ENCODE peak calls at places on chromosomes 12 and 14, in four cellular contexts. One of them, this sample, is unnamed.

GRCh38 chr14:37594238-37594915 is 672 bp downstream of the FOXA1 start:
- DNase-seq in tibial artery: no peak
- DNase-seq in GM12865: peak
- DNase-seq in osteoblast: peak
- DNase-seq in this sample: peak

GRCh38 chr14:60532442-60532841 is 23.5 kb downstream of the SIX6 start:
- DNase-seq in tibial artery: no peak
- DNase-seq in osteoblast: no peak
- DNase-seq in GM12865: no peak
- DNase-seq in this sample: no peak

GRCh38 chr12:69274861-69275260 is 35.5 kb downstream of the CPSF6 start:
- DNase-seq in osteoblast: peak
- DNase-seq in GM12865: no peak
- DNase-seq in tibial artery: no peak
- DNase-seq in this sample: no peak

GRCh38 chr14:21748869-21749303 is 75.3 kb upstream of the OR4E1 start:
- DNase-seq in osteoblast: no peak
- DNase-seq in tibial artery: no peak
- DNase-seq in GM12865: peak
- DNase-seq in this sample: peak

GRCh38 chr12:72074956-72075355 is 136.3 kb downstream of the TPH2 start:
- DNase-seq in GM12865: no peak
- DNase-seq in osteoblast: no peak
- DNase-seq in tibial artery: no peak
- DNase-seq in this sample: no peak

GRCh38 chr14:30078827-30079402 is 151.3 kb upstream of the PRKD1 start:
- DNase-seq in GM12865: no peak
- DNase-seq in tibial artery: no peak
- DNase-seq in osteoblast: no peak
- DNase-seq in this sample: no peak

GRCh38 chr12:113601656-113602263 is 130.1 kb upstream of the LHX5 start:
- DNase-seq in tibial artery: peak
- DNase-seq in osteoblast: no peak
- DNase-seq in GM12865: no peak
- DNase-seq in this sample: no peak

GRCh38 chr14:90318016-90318415 is 13.7 kb downstream of the NRDE2 start:
- DNase-seq in tibial artery: no peak
- DNase-seq in osteoblast: no peak
- DNase-seq in GM12865: no peak
- DNase-seq in this sample: no peak

GRCh38 chr12:130017571-130018449 is 114.0 kb upstream of the TMEM132D start:
- DNase-seq in tibial artery: no peak
- DNase-seq in GM12865: no peak
- DNase-seq in osteoblast: no peak
- DNase-seq in this sample: peak

GRCh38 chr14:42228611-42229010 is 621.9 kb downstream of the LRFN5 start:
- DNase-seq in GM12865: no peak
- DNase-seq in tibial artery: no peak
- DNase-seq in osteoblast: no peak
- DNase-seq in this sample: no peak

GRCh38 chr12:104106965-104107364 is 31.0 kb downstream of the NFYB start:
- DNase-seq in osteoblast: no peak
- DNase-seq in GM12865: no peak
- DNase-seq in tibial artery: no peak
- DNase-seq in this sample: no peak

GRCh38 chr14:34237677-34238076 is 224.4 kb downstream of the SPTSSA start:
- DNase-seq in tibial artery: no peak
- DNase-seq in GM12865: no peak
- DNase-seq in osteoblast: no peak
- DNase-seq in this sample: no peak

GRCh38 chr12:120468846-120469449 is 600 bp downstream of the SRSF9 start:
- DNase-seq in GM12865: no peak
- DNase-seq in tibial artery: peak
- DNase-seq in osteoblast: peak
- DNase-seq in this sample: peak

GRCh38 chr12:120468271-120468845 is 1.2 kb downstream of the SRSF9 start:
- DNase-seq in GM12865: peak
- DNase-seq in tibial artery: peak
- DNase-seq in osteoblast: peak
- DNase-seq in this sample: peak

GRCh38 chr12:120466560-120467315 is 2.8 kb downstream of the SRSF9 start:
- DNase-seq in GM12865: peak
- DNase-seq in tibial artery: no peak
- DNase-seq in osteoblast: no peak
- DNase-seq in this sample: peak

GRCh38 chr12:120469450-120470149 is at the start of gene SRSF9:
- DNase-seq in GM12865: peak
- DNase-seq in osteoblast: peak
- DNase-seq in tibial artery: peak
- DNase-seq in this sample: peak

DNA sequence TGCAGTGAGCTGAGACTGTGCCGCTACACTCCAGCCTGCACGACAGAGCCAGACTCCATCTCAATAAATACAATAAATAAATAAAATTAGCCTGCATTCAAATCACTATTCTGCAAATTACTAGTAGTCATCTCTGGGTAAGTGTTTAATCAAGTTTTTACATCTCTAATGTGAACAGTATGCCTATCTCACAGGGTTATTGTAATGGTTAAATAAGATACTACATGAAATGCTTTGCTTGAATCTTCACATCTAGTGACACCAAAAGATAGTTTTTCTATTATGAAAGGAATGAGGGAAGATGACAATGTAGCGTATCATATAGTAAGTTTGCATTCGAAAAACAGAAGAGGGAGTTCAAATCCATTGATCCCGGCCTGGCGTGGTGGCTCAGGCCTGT is 2.1 kb downstream of the SRSF9 start:
- DNase-seq in osteoblast: peak
- DNase-seq in GM12865: no peak
- DNase-seq in tibial artery: no peak
- DNase-seq in this sample: no peak
- H3K4me3 ChIP-seq in osteoblast: no peak
- H3K4me3 ChIP-seq in GM12865: no peak
- H3K4me3 ChIP-seq in tibial artery: no peak
- H3K4me3 ChIP-seq in this sample: no peak

GRCh38 chr12:128387811-128388422 is 120.9 kb downstream of the TMEM132C start:
- DNase-seq in GM12865: peak
- DNase-seq in osteoblast: no peak
- DNase-seq in tibial artery: no peak
- DNase-seq in this sample: peak
- TF ChIP-seq CTCF in GM12865: peak
- TF ChIP-seq CTCF in osteoblast: no peak
- TF ChIP-seq CTCF in tibial artery: no peak
- TF ChIP-seq CTCF in this sample: peak

DNA sequence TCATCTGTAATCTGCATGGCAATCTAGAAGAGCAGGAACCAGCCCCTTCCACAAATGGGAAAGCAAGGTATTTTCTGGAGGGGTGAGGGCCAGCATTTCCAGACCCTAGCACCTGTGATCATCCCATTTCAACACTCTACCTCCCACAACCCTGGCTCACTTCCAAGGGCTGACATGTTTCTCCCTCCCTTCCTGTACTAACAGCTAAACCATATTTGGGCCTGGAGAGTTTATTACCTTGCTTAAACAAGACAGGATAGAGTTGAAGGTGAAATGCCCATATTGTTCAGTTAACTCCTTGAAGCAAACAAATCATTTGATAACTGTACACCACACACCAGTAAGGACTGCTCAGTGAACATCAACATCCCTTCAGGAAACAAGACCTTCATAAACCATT is 158.4 kb downstream of the PPM1H start:
- DNase-seq in osteoblast: no peak
- DNase-seq in tibial artery: no peak
- DNase-seq in GM12865: no peak
- DNase-seq in this sample: no peak
- H3K4me3 ChIP-seq in osteoblast: no peak
- H3K4me3 ChIP-seq in tibial artery: no peak
- H3K4me3 ChIP-seq in GM12865: no peak
- H3K4me3 ChIP-seq in this sample: no peak

DNA sequence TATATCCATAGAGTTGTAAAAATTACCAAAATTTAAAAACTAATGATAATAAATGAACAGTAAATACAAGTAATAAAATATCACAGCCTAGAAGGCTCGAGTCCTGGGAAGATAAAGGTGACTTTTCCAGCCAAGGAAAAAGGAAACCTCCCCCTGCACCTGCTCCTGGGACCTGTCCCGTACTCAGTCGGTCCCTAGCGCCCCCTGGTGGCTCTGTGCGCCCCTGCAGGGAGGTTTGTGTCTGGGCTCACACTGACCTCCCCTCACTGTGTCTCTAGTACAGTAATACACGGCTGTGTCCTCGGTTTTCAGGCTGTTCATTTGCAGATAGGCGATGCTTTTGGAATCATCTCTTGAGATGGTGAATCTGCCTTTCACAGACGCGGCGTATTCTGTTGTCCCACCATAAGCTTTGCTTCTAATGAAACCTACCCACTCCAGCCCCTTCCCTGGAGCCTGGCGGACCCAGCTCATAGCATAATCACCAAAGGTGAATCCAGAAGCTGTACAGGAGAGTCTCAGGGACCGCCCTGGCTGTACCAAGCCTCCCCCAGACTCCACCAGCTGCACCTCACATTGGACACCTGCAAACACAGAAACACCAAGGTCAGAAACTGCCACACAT is 1030.4 kb downstream of the TMEM121 start:
- DNase-seq in osteoblast: no peak
- DNase-seq in tibial artery: no peak
- DNase-seq in GM12865: peak
- DNase-seq in this sample: peak
- TF ChIP-seq CTCF in osteoblast: no peak
- TF ChIP-seq CTCF in tibial artery: peak
- TF ChIP-seq CTCF in GM12865: peak
- TF ChIP-seq CTCF in this sample: peak

GRCh38 chr12:96994900-96995299 is 87.8 kb downstream of the NEDD1 start:
- DNase-seq in osteoblast: no peak
- DNase-seq in tibial artery: no peak
- DNase-seq in GM12865: peak
- DNase-seq in this sample: no peak
- H3K4me3 ChIP-seq in osteoblast: no peak
- H3K4me3 ChIP-seq in tibial artery: no peak
- H3K4me3 ChIP-seq in GM12865: no peak
- H3K4me3 ChIP-seq in this sample: no peak

DNA sequence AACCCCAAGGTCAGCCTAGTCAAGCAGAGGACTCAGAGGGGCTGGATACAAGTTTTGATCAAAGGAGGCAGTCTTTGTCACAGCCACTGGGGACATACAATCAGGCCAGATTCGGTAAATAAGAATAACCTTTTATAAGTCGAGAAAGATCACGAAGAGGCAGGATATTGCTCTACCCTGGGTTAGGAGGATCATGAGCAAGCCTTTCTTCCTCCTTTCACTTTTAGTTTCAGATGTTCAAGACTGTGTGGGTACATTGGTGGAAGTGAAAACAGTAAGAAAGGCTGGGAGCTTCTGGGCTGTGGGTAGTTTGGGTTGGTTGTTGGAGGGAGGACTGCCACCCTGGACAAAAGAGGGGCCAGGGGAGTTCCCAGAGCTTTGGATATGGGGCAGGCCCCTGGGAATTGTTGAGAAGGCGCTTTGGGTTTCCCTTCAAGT is 127.7 kb downstream of the SNAPC1 start:
- DNase-seq in osteoblast: no peak
- DNase-seq in GM12865: peak
- DNase-seq in tibial artery: no peak
- DNase-seq in this sample: no peak
- TF ChIP-seq CTCF in osteoblast: no peak
- TF ChIP-seq CTCF in GM12865: peak
- TF ChIP-seq CTCF in tibial artery: no peak
- TF ChIP-seq CTCF in this sample: no peak

GRCh38 chr12:123767613-123768012 is 5.5 kb downstream of the DNAH10 start:
- DNase-seq in osteoblast: no peak
- DNase-seq in tibial artery: no peak
- DNase-seq in GM12865: peak
- DNase-seq in this sample: no peak
- H3K4me3 ChIP-seq in osteoblast: no peak
- H3K4me3 ChIP-seq in tibial artery: no peak
- H3K4me3 ChIP-seq in GM12865: no peak
- H3K4me3 ChIP-seq in this sample: no peak

GRCh38 chr14:104868811-104869572 is 3.9 kb downstream of the CEP170B start:
- DNase-seq in tibial artery: no peak
- DNase-seq in osteoblast: peak
- DNase-seq in GM12865: no peak
- DNase-seq in this sample: no peak

GRCh38 chr14:104871145-104871655 is 6.1 kb downstream of the CEP170B start:
- DNase-seq in osteoblast: peak
- DNase-seq in tibial artery: no peak
- DNase-seq in GM12865: no peak
- DNase-seq in this sample: no peak

GRCh38 chr14:104871656-104872468 is 6.8 kb downstream of the CEP170B start:
- DNase-seq in GM12865: no peak
- DNase-seq in osteoblast: peak
- DNase-seq in tibial artery: no peak
- DNase-seq in this sample: peak

GRCh38 chr14:104869669-104870367 is 4.8 kb downstream of the CEP170B start:
- DNase-seq in tibial artery: no peak
- DNase-seq in GM12865: no peak
- DNase-seq in osteoblast: peak
- DNase-seq in this sample: no peak

GRCh38 chr14:104870368-104871144 is 5.5 kb downstream of the CEP170B start:
- DNase-seq in GM12865: no peak
- DNase-seq in tibial artery: peak
- DNase-seq in osteoblast: peak
- DNase-seq in this sample: no peak
- TF ChIP-seq CTCF in GM12865: peak
- TF ChIP-seq CTCF in tibial artery: peak
- TF ChIP-seq CTCF in osteoblast: no peak
- TF ChIP-seq CTCF in this sample: no peak

GRCh38 chr12:67459173-67459572 is 189.4 kb upstream of the DYRK2 start:
- DNase-seq in GM12865: no peak
- DNase-seq in osteoblast: no peak
- DNase-seq in tibial artery: no peak
- DNase-seq in this sample: no peak

GRCh38 chr12:67457799-67458680 is 188.9 kb downstream of the CAND1 start:
- DNase-seq in tibial artery: no peak
- DNase-seq in osteoblast: no peak
- DNase-seq in GM12865: peak
- DNase-seq in this sample: no peak

GRCh38 chr12:67457136-67457535 is 188.0 kb downstream of the CAND1 start:
- DNase-seq in GM12865: no peak
- DNase-seq in tibial artery: no peak
- DNase-seq in osteoblast: no peak
- DNase-seq in this sample: no peak

GRCh38 chr12:67459578-67459977 is 189.0 kb upstream of the DYRK2 start:
- DNase-seq in tibial artery: no peak
- DNase-seq in osteoblast: no peak
- DNase-seq in GM12865: no peak
- DNase-seq in this sample: no peak

GRCh38 chr12:67460388-67460787 is 188.2 kb upstream of the DYRK2 start:
- DNase-seq in GM12865: no peak
- DNase-seq in osteoblast: no peak
- DNase-seq in tibial artery: no peak
- DNase-seq in this sample: no peak
- H3K4me3 ChIP-seq in GM12865: no peak
- H3K4me3 ChIP-seq in osteoblast: no peak
- H3K4me3 ChIP-seq in tibial artery: no peak
- H3K4me3 ChIP-seq in this sample: no peak

This sample was measured in testis.